ENCODE peak calls at places on chromosomes 3 and 15, in ten cellular contexts. One of them, this sample, is unnamed.

GRCh38 chr3:127428344-127429001 is 140.6 kb upstream of the PRR20G start:
- DNase-seq in mesenteric fat pad: peak
- DNase-seq in NCI-H1417: no peak
- DNase-seq in EL: no peak
- DNase-seq in RCC 7860: no peak
- DNase-seq in adrenal gland: no peak
- DNase-seq in activated T-helper 1 cell treated with Interleukin-2 at 50 U/mL for 16 hours: no peak
- DNase-seq in kidney glomerular epithelial cell: no peak
- DNase-seq in GOT3: no peak
- DNase-seq in left kidney: no peak
- DNase-seq in this sample: no peak

GRCh38 chr15:77966540-77967290 is 110.8 kb downstream of the TBC1D2B start:
- DNase-seq in RCC 7860: peak
- DNase-seq in GOT3: no peak
- DNase-seq in activated T-helper 1 cell treated with Interleukin-2 at 50 U/mL for 16 hours: peak
- DNase-seq in mesenteric fat pad: no peak
- DNase-seq in EL: peak
- DNase-seq in kidney glomerular epithelial cell: peak
- DNase-seq in adrenal gland: peak
- DNase-seq in NCI-H1417: peak
- DNase-seq in left kidney: peak
- DNase-seq in this sample: peak

GRCh38 chr3:12483364-12483763 is 916 bp upstream of the TSEN2 start:
- DNase-seq in adrenal gland: no peak
- DNase-seq in RCC 7860: peak
- DNase-seq in NCI-H1417: no peak
- DNase-seq in activated T-helper 1 cell treated with Interleukin-2 at 50 U/mL for 16 hours: no peak
- DNase-seq in left kidney: peak
- DNase-seq in kidney glomerular epithelial cell: peak
- DNase-seq in GOT3: no peak
- DNase-seq in mesenteric fat pad: no peak
- DNase-seq in EL: peak
- DNase-seq in this sample: peak

GRCh38 chr3:189863031-189863430 is 231.8 kb downstream of the TP63 start:
- DNase-seq in activated T-helper 1 cell treated with Interleukin-2 at 50 U/mL for 16 hours: no peak
- DNase-seq in RCC 7860: no peak
- DNase-seq in adrenal gland: no peak
- DNase-seq in GOT3: no peak
- DNase-seq in NCI-H1417: no peak
- DNase-seq in kidney glomerular epithelial cell: no peak
- DNase-seq in left kidney: no peak
- DNase-seq in mesenteric fat pad: no peak
- DNase-seq in EL: peak
- DNase-seq in this sample: no peak

GRCh38 chr15:39255760-39256159 is 325.1 kb upstream of the THBS1 start:
- DNase-seq in adrenal gland: no peak
- DNase-seq in GOT3: no peak
- DNase-seq in kidney glomerular epithelial cell: no peak
- DNase-seq in mesenteric fat pad: no peak
- DNase-seq in activated T-helper 1 cell treated with Interleukin-2 at 50 U/mL for 16 hours: no peak
- DNase-seq in NCI-H1417: no peak
- DNase-seq in EL: no peak
- DNase-seq in RCC 7860: no peak
- DNase-seq in left kidney: no peak
- DNase-seq in this sample: no peak

GRCh38 chr15:70569718-70570231 is 193.6 kb downstream of the UACA start:
- DNase-seq in adrenal gland: no peak
- DNase-seq in NCI-H1417: no peak
- DNase-seq in left kidney: no peak
- DNase-seq in EL: no peak
- DNase-seq in GOT3: no peak
- DNase-seq in RCC 7860: peak
- DNase-seq in activated T-helper 1 cell treated with Interleukin-2 at 50 U/mL for 16 hours: no peak
- DNase-seq in mesenteric fat pad: no peak
- DNase-seq in kidney glomerular epithelial cell: no peak
- DNase-seq in this sample: peak

GRCh38 chr3:119529883-119530282 is 29.5 kb downstream of the CD80 start:
- DNase-seq in kidney glomerular epithelial cell: peak
- DNase-seq in adrenal gland: no peak
- DNase-seq in mesenteric fat pad: no peak
- DNase-seq in activated T-helper 1 cell treated with Interleukin-2 at 50 U/mL for 16 hours: no peak
- DNase-seq in RCC 7860: no peak
- DNase-seq in GOT3: no peak
- DNase-seq in left kidney: no peak
- DNase-seq in EL: peak
- DNase-seq in NCI-H1417: no peak
- DNase-seq in this sample: no peak

GRCh38 chr3:137642831-137643230 is 121.3 kb upstream of the SOX14 start:
- DNase-seq in mesenteric fat pad: no peak
- DNase-seq in activated T-helper 1 cell treated with Interleukin-2 at 50 U/mL for 16 hours: no peak
- DNase-seq in adrenal gland: peak
- DNase-seq in EL: no peak
- DNase-seq in GOT3: no peak
- DNase-seq in kidney glomerular epithelial cell: no peak
- DNase-seq in NCI-H1417: no peak
- DNase-seq in RCC 7860: no peak
- DNase-seq in left kidney: peak
- DNase-seq in this sample: no peak

GRCh38 chr15:94670436-94671034 is 439.2 kb downstream of the MCTP2 start:
- DNase-seq in adrenal gland: no peak
- DNase-seq in left kidney: peak
- DNase-seq in RCC 7860: peak
- DNase-seq in EL: peak
- DNase-seq in mesenteric fat pad: no peak
- DNase-seq in activated T-helper 1 cell treated with Interleukin-2 at 50 U/mL for 16 hours: no peak
- DNase-seq in kidney glomerular epithelial cell: peak
- DNase-seq in NCI-H1417: peak
- DNase-seq in GOT3: no peak
- DNase-seq in this sample: peak

GRCh38 chr3:10703875-10704274 is 112.2 kb upstream of the SLC6A11 start:
- DNase-seq in GOT3: no peak
- DNase-seq in RCC 7860: no peak
- DNase-seq in kidney glomerular epithelial cell: peak
- DNase-seq in left kidney: peak
- DNase-seq in EL: peak
- DNase-seq in activated T-helper 1 cell treated with Interleukin-2 at 50 U/mL for 16 hours: no peak
- DNase-seq in NCI-H1417: no peak
- DNase-seq in adrenal gland: no peak
- DNase-seq in mesenteric fat pad: no peak
- DNase-seq in this sample: peak

This sample was measured in dermis blood vessel endothelial cell.